ENCODE peak calls at places on chromosome 15, in five cellular contexts. One of them, this sample, is unnamed.

GRCh38 chr15:59298255-59298856 is 74.3 kb downstream of the MYO1E start:
- DNase-seq in esophagus squamous epithelium: no peak
- DNase-seq in HCT116: peak
- DNase-seq in Peyer's patch: no peak
- DNase-seq in psoas muscle: no peak
- DNase-seq in this sample: no peak

GRCh38 chr15:64286473-64286872 is 69.5 kb downstream of the CSNK1G1 start:
- DNase-seq in esophagus squamous epithelium: no peak
- DNase-seq in HCT116: no peak
- DNase-seq in Peyer's patch: no peak
- DNase-seq in psoas muscle: no peak
- DNase-seq in this sample: no peak

GRCh38 chr15:74907277-74907870 is 723 bp upstream of the FAM219B start:
- DNase-seq in esophagus squamous epithelium: no peak
- DNase-seq in HCT116: no peak
- DNase-seq in Peyer's patch: no peak
- DNase-seq in psoas muscle: no peak
- DNase-seq in this sample: no peak

GRCh38 chr15:67033012-67033411 is 32.4 kb upstream of the SMAD3 start:
- DNase-seq in esophagus squamous epithelium: no peak
- DNase-seq in HCT116: no peak
- DNase-seq in Peyer's patch: no peak
- DNase-seq in psoas muscle: no peak
- DNase-seq in this sample: no peak

GRCh38 chr15:77032647-77033416 is 37.9 kb downstream of the PSTPIP1 start:
- DNase-seq in esophagus squamous epithelium: no peak
- DNase-seq in HCT116: no peak
- DNase-seq in Peyer's patch: peak
- DNase-seq in psoas muscle: peak
- DNase-seq in this sample: peak

GRCh38 chr15:57477736-57478522 is 101.6 kb downstream of the CGNL1 start:
- DNase-seq in esophagus squamous epithelium: no peak
- DNase-seq in HCT116: no peak
- DNase-seq in Peyer's patch: no peak
- DNase-seq in psoas muscle: no peak
- DNase-seq in this sample: no peak

GRCh38 chr15:80929225-80929624 is 60.4 kb downstream of the MESD start:
- DNase-seq in esophagus squamous epithelium: no peak
- DNase-seq in HCT116: no peak
- DNase-seq in Peyer's patch: no peak
- DNase-seq in psoas muscle: no peak
- DNase-seq in this sample: no peak

GRCh38 chr15:101068961-101069734 is 150.0 kb downstream of the LRRK1 start:
- DNase-seq in esophagus squamous epithelium: no peak
- DNase-seq in HCT116: no peak
- DNase-seq in Peyer's patch: no peak
- DNase-seq in psoas muscle: peak
- DNase-seq in this sample: no peak

GRCh38 chr15:80876034-80876433 is 96.9 kb downstream of the CEMIP start:
- DNase-seq in esophagus squamous epithelium: no peak
- DNase-seq in HCT116: no peak
- DNase-seq in Peyer's patch: no peak
- DNase-seq in psoas muscle: no peak
- DNase-seq in this sample: no peak

GRCh38 chr15:65083262-65083701 is 6.7 kb downstream of the KBTBD13 start:
- DNase-seq in esophagus squamous epithelium: no peak
- DNase-seq in HCT116: no peak
- DNase-seq in Peyer's patch: no peak
- DNase-seq in psoas muscle: no peak
- DNase-seq in this sample: no peak

GRCh38 chr15:65410036-65410435 is 12.7 kb downstream of the IGDCC4 start:
- DNase-seq in esophagus squamous epithelium: no peak
- DNase-seq in HCT116: no peak
- DNase-seq in Peyer's patch: no peak
- DNase-seq in psoas muscle: no peak
- DNase-seq in this sample: no peak

GRCh38 chr15:83598031-83598430 is 55.9 kb upstream of the ADAMTSL3 start:
- DNase-seq in esophagus squamous epithelium: no peak
- DNase-seq in HCT116: no peak
- DNase-seq in Peyer's patch: no peak
- DNase-seq in psoas muscle: no peak
- DNase-seq in this sample: no peak

GRCh38 chr15:44307712-44308111 is 19.2 kb downstream of the GOLM2 start:
- DNase-seq in esophagus squamous epithelium: no peak
- DNase-seq in HCT116: no peak
- DNase-seq in Peyer's patch: no peak
- DNase-seq in psoas muscle: no peak
- DNase-seq in this sample: no peak

GRCh38 chr15:77944002-77944867 is 133.3 kb downstream of the TBC1D2B start:
- DNase-seq in esophagus squamous epithelium: peak
- DNase-seq in HCT116: peak
- DNase-seq in Peyer's patch: peak
- DNase-seq in psoas muscle: peak
- DNase-seq in this sample: peak

GRCh38 chr15:61621146-61621545 is 392.0 kb upstream of the RORA start:
- DNase-seq in esophagus squamous epithelium: no peak
- DNase-seq in HCT116: no peak
- DNase-seq in Peyer's patch: no peak
- DNase-seq in psoas muscle: peak
- DNase-seq in this sample: no peak

GRCh38 chr15:83323296-83323711 is 38.8 kb upstream of the BNC1 start:
- DNase-seq in esophagus squamous epithelium: no peak
- DNase-seq in HCT116: no peak
- DNase-seq in Peyer's patch: no peak
- DNase-seq in psoas muscle: no peak
- DNase-seq in this sample: no peak

GRCh38 chr15:51955514-51955913 is 16.1 kb downstream of the LEO1 start:
- DNase-seq in esophagus squamous epithelium: no peak
- DNase-seq in HCT116: no peak
- DNase-seq in Peyer's patch: no peak
- DNase-seq in psoas muscle: no peak
- DNase-seq in this sample: no peak

GRCh38 chr15:27527490-27528067 is 556.6 kb downstream of the GABRG3 start:
- DNase-seq in esophagus squamous epithelium: no peak
- DNase-seq in HCT116: no peak
- DNase-seq in Peyer's patch: no peak
- DNase-seq in psoas muscle: no peak
- DNase-seq in this sample: no peak
- TF ChIP-seq CTCF in esophagus squamous epithelium: no peak
- TF ChIP-seq CTCF in HCT116: peak
- TF ChIP-seq CTCF in Peyer's patch: no peak
- TF ChIP-seq CTCF in psoas muscle: no peak
- TF ChIP-seq CTCF in this sample: no peak

GRCh38 chr15:34719051-34719882 is 35.5 kb downstream of the GJD2 start:
- DNase-seq in esophagus squamous epithelium: no peak
- DNase-seq in HCT116: no peak
- DNase-seq in Peyer's patch: no peak
- DNase-seq in psoas muscle: no peak
- DNase-seq in this sample: no peak

GRCh38 chr15:34721157-34721801 is 33.5 kb downstream of the GJD2 start:
- DNase-seq in esophagus squamous epithelium: no peak
- DNase-seq in HCT116: no peak
- DNase-seq in Peyer's patch: no peak
- DNase-seq in psoas muscle: no peak
- DNase-seq in this sample: no peak

GRCh38 chr15:34724486-34724885 is 30.3 kb downstream of the GJD2 start:
- DNase-seq in esophagus squamous epithelium: no peak
- DNase-seq in HCT116: no peak
- DNase-seq in Peyer's patch: no peak
- DNase-seq in psoas muscle: no peak
- DNase-seq in this sample: no peak

GRCh38 chr15:34719883-34720148 is 35.0 kb downstream of the GJD2 start:
- DNase-seq in esophagus squamous epithelium: no peak
- DNase-seq in HCT116: no peak
- DNase-seq in Peyer's patch: no peak
- DNase-seq in psoas muscle: no peak
- DNase-seq in this sample: no peak

GRCh38 chr15:34721802-34722795 is 32.7 kb downstream of the GJD2 start:
- DNase-seq in esophagus squamous epithelium: no peak
- DNase-seq in HCT116: peak
- DNase-seq in Peyer's patch: no peak
- DNase-seq in psoas muscle: peak
- DNase-seq in this sample: peak
- H3K4me3 ChIP-seq in esophagus squamous epithelium: no peak
- H3K4me3 ChIP-seq in HCT116: peak
- H3K4me3 ChIP-seq in Peyer's patch: peak
- H3K4me3 ChIP-seq in psoas muscle: peak
- H3K4me3 ChIP-seq in this sample: peak

DNA sequence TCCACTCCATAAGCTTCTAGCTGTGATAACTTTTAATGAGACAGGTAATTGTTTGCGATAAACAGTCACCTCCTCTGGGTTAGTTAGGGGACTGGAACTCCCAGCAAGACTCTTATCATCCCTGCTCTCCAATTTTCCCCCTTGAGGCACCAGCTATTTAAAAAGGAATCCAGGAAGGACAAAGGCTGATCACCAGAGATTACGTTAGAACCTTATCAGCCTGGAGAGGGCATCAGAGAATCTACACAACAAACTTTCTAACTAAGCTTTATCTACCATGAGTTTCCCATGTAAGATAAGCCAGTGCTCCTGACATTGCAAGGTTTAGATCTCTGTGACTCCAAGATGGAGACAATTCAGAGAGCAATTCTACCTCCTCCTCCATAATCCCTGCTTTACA is 31.3 kb downstream of the GPR176 start:
- DNase-seq in esophagus squamous epithelium: no peak
- DNase-seq in HCT116: no peak
- DNase-seq in Peyer's patch: no peak
- DNase-seq in psoas muscle: no peak
- DNase-seq in this sample: no peak
- H3K27ac ChIP-seq in esophagus squamous epithelium: no peak
- H3K27ac ChIP-seq in HCT116: no peak
- H3K27ac ChIP-seq in Peyer's patch: no peak
- H3K27ac ChIP-seq in psoas muscle: no peak
- H3K27ac ChIP-seq in this sample: no peak

DNA sequence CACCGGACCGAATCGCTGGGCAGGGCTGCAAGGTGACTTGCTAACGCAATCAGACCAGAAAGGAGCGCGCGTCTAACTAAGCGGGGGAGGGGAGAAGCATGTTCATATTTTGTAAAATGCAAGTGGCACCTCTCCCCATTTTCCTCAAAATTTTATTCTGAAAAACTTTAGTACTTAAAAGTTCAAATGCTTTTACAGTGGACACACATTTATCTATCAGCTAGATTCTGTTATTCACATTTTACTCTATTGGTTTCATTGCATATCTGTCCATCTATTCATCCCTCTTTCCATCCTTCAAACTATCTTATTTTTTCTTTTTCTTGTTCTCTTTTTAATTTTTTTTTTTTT is 46.1 kb upstream of the KLHL25 start:
- DNase-seq in esophagus squamous epithelium: no peak
- DNase-seq in HCT116: no peak
- DNase-seq in Peyer's patch: no peak
- DNase-seq in psoas muscle: no peak
- DNase-seq in this sample: no peak
- TF ChIP-seq CTCF in esophagus squamous epithelium: no peak
- TF ChIP-seq CTCF in HCT116: no peak
- TF ChIP-seq CTCF in Peyer's patch: no peak
- TF ChIP-seq CTCF in psoas muscle: no peak
- TF ChIP-seq CTCF in this sample: no peak

DNA sequence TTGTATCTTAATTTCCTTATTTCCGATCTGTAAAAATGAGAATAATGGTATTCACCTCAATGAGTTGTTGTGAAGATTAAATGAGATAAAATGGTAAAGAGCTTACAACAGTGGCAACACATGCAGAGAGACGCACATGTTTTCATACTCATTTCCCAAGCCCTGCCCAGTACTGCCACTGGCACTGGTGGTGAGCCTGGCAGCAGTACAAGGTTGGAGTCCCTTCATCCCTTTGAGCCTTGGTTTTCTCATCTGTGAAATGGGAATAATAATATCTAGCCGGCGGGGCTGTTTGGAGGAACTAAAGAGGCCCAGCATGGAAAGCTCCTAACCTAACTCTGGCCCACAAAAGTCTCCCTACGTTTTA is 943 bp upstream of the CD276 start:
- DNase-seq in esophagus squamous epithelium: no peak
- DNase-seq in HCT116: no peak
- DNase-seq in Peyer's patch: no peak
- DNase-seq in psoas muscle: no peak
- DNase-seq in this sample: no peak
- H3K4me3 ChIP-seq in esophagus squamous epithelium: no peak
- H3K4me3 ChIP-seq in HCT116: peak
- H3K4me3 ChIP-seq in Peyer's patch: no peak
- H3K4me3 ChIP-seq in psoas muscle: peak
- H3K4me3 ChIP-seq in this sample: peak

GRCh38 chr15:100042558-100042957 is 299.2 kb downstream of the ADAMTS17 start:
- DNase-seq in esophagus squamous epithelium: no peak
- DNase-seq in HCT116: no peak
- DNase-seq in Peyer's patch: no peak
- DNase-seq in psoas muscle: peak
- DNase-seq in this sample: no peak
- H3K27ac ChIP-seq in esophagus squamous epithelium: no peak
- H3K27ac ChIP-seq in HCT116: peak
- H3K27ac ChIP-seq in Peyer's patch: no peak
- H3K27ac ChIP-seq in psoas muscle: peak
- H3K27ac ChIP-seq in this sample: no peak

GRCh38 chr15:26095710-26096330 is 232.7 kb upstream of the ATP10A start:
- DNase-seq in esophagus squamous epithelium: no peak
- DNase-seq in HCT116: no peak
- DNase-seq in Peyer's patch: no peak
- DNase-seq in psoas muscle: no peak
- DNase-seq in this sample: no peak
- TF ChIP-seq CTCF in esophagus squamous epithelium: no peak
- TF ChIP-seq CTCF in HCT116: no peak
- TF ChIP-seq CTCF in Peyer's patch: no peak
- TF ChIP-seq CTCF in psoas muscle: no peak
- TF ChIP-seq CTCF in this sample: peak